ENCODE peak calls at places on chromosome 4, in five cellular contexts. W is CD8-positive, alpha-beta memory T cell; R is K562; B is fibroblast of lung; Y is A549. V is an unnamed sample.

GRCh38 chr4:125244848-125245450 is 69.8 kb upstream of the FAT4 start:
- DNase-seq in B (peak), Y (no peak), W (no peak), R (no peak), V (no peak)

GRCh38 chr4:172042714-172043114 is 229.5 kb downstream of the GALNTL6 start:
- DNase-seq in R (peak), W (no peak), Y (peak), B (peak), V (no peak)

GRCh38 chr4:22339491-22339890 is 176.4 kb downstream of the ADGRA3 start:
- DNase-seq in R (no peak), B (no peak), W (no peak), Y (no peak), V (no peak)

GRCh38 chr4:111979921-111980320 is 165.3 kb upstream of the FAM241A start:
- DNase-seq in Y (no peak), B (no peak), W (no peak), R (no peak), V (no peak)

GRCh38 chr4:147479817-147480216 is 1.1 kb upstream of the EDNRA start:
- DNase-seq in W (no peak), Y (no peak), B (peak), R (no peak), V (no peak)

GRCh38 chr4:74651198-74651597 is 143.1 kb downstream of the BTC start:
- DNase-seq in Y (no peak), R (no peak), B (no peak), W (no peak), V (no peak)

GRCh38 chr4:52863324-52863723 is 1.2 kb downstream of the RASL11B start:
- DNase-seq in R (no peak), B (peak), W (no peak), Y (no peak), V (no peak)

GRCh38 chr4:69744157-69744478 is 16.3 kb downstream of the SULT1B1 start:
- DNase-seq in B (no peak), W (no peak), Y (no peak), R (no peak), V (no peak)

GRCh38 chr4:169727616-169728015 is 30.1 kb downstream of the HPF1 start:
- DNase-seq in Y (no peak), R (no peak), B (no peak), W (no peak), V (no peak)

GRCh38 chr4:107825072-107825789 is 499 bp downstream of the SGMS2 start:
- DNase-seq in Y (peak), R (peak), B (peak), W (no peak), V (peak)

GRCh38 chr4:121594796-121595526 is 101.8 kb downstream of the ANXA5 start:
- DNase-seq in W (no peak), B (peak), Y (peak), R (no peak), V (no peak)

GRCh38 chr4:66591968-66592367 is 921.7 kb upstream of the EPHA5 start:
- DNase-seq in B (no peak), Y (no peak), W (no peak), R (no peak), V (no peak)

GRCh38 chr4:182847543-182847942 is 69.6 kb downstream of the DCTD start:
- DNase-seq in Y (no peak), R (no peak), W (no peak), B (no peak), V (no peak)

GRCh38 chr4:20370284-20370683 is 118.6 kb downstream of the SLIT2 start:
- DNase-seq in W (no peak), R (no peak), Y (no peak), B (peak), V (no peak)

GRCh38 chr4:87121332-87122065 is 98.9 kb downstream of the KLHL8 start:
- DNase-seq in R (no peak), W (no peak), Y (no peak), B (peak), V (no peak)

GRCh38 chr4:23805381-23805780 is 84.5 kb downstream of the PPARGC1A start:
- DNase-seq in W (no peak), Y (no peak), R (no peak), B (peak), V (no peak)

GRCh38 chr4:3250956-3251690 is 2.2 kb downstream of the MSANTD1 start:
- DNase-seq in W (no peak), B (peak), R (no peak), Y (no peak), V (no peak)

GRCh38 chr4:126977306-126977705 is 655.5 kb upstream of the INTU start:
- DNase-seq in W (no peak), Y (no peak), R (peak), B (peak), V (no peak)

GRCh38 chr4:39792529-39792928 is 94.6 kb downstream of the UBE2K start:
- DNase-seq in Y (no peak), B (no peak), R (no peak), W (no peak), V (no peak)

GRCh38 chr4:109472343-109472761 is 38.7 kb downstream of the SEC24B start:
- DNase-seq in Y (peak), R (peak), B (peak), W (no peak), V (no peak)

GRCh38 chr4:1752284-1753041 is 31.1 kb downstream of the TACC3 start:
- DNase-seq in W (no peak), R (peak), Y (no peak), B (no peak), V (no peak)

GRCh38 chr4:73885570-73886230 is 16.5 kb downstream of the CXCL1 start:
- DNase-seq in R (peak), W (no peak), B (peak), Y (peak), V (no peak)

GRCh38 chr4:64305565-64306254 is 103.5 kb downstream of the TECRL start:
- DNase-seq in B (no peak), W (no peak), R (no peak), Y (no peak), V (no peak)

GRCh38 chr4:82268050-82268825 is 105.6 kb downstream of the HNRNPD start:
- DNase-seq in R (peak), B (peak), Y (peak), W (peak), V (no peak)

GRCh38 chr4:94290245-94290644 is 52.4 kb downstream of the HPGDS start:
- DNase-seq in W (no peak), Y (peak), B (no peak), R (no peak), V (no peak)

GRCh38 chr4:38130884-38131283 is 170.7 kb downstream of the PTTG2 start:
- DNase-seq in B (no peak), R (no peak), W (no peak), Y (no peak), V (no peak)

GRCh38 chr4:146585761-146586333 is 52.8 kb upstream of the POU4F2 start:
- DNase-seq in W (no peak), R (no peak), Y (no peak), B (peak), V (no peak)

GRCh38 chr4:868421-868820 is 42.5 kb upstream of the CPLX1 start:
- DNase-seq in W (no peak), R (no peak), Y (no peak), B (no peak), V (no peak)

GRCh38 chr4:128354205-128354821 is 66.7 kb upstream of the PGRMC2 start:
- DNase-seq in Y (peak), R (no peak), B (peak), W (no peak), V (no peak)

GRCh38 chr4:105937759-105938158 is 42.5 kb downstream of the NPNT start:
- DNase-seq in B (no peak), Y (no peak), R (no peak), W (no peak), V (no peak)

GRCh38 chr4:182206266-182206665 is 36.9 kb upstream of the TENM3 start:
- DNase-seq in W (no peak), R (no peak), B (no peak), Y (no peak), V (no peak)

GRCh38 chr4:101981756-101982155 is 191.2 kb downstream of the BANK1 start:
- DNase-seq in W (no peak), R (no peak), B (peak), Y (no peak), V (no peak)

GRCh38 chr4:53908661-53909078 is 155.7 kb downstream of the CHIC2 start:
- DNase-seq in Y (peak), B (peak), W (no peak), R (peak), V (peak)
- H3K4me3 ChIP-seq in Y (no peak), B (peak), W (no peak), R (no peak), V (no peak)

GRCh38 chr4:71260544-71260943 is 78.3 kb upstream of the SLC4A4 start:
- DNase-seq in W (no peak), R (no peak), B (no peak), Y (no peak), V (no peak)

GRCh38 chr4:71259911-71260331 is 78.9 kb upstream of the SLC4A4 start:
- DNase-seq in B (no peak), Y (no peak), R (no peak), W (no peak), V (no peak)

GRCh38 chr4:71257761-71258160 is 81.1 kb upstream of the SLC4A4 start:
- DNase-seq in W (no peak), R (no peak), B (no peak), Y (no peak), V (no peak)

GRCh38 chr4:71258323-71258722 is 80.5 kb upstream of the SLC4A4 start:
- DNase-seq in Y (no peak), R (no peak), B (no peak), W (no peak), V (no peak)

DNA sequence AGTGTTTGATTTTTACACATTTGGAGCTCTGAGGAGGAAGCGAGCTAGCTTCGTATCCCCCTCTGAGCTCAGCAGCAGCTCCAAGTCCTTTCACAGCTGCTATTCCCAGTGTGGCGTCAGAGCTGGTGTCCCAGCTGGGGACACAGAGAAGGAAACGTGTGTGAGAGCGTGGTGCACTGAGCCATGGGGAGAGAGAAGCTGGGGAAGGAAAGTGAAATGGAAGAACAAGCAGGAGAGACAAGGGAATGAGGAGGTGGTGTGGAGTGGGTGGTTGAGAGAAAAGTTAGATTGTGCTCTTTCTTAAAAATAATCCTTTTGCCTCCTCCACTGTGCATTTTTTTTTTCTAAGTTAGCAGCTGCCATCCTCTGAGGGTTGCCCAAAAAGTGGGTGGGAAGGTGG is 79.5 kb upstream of the SLC4A4 start:
- DNase-seq in Y (no peak), R (no peak), W (no peak), B (no peak), V (no peak)
- H3K27ac ChIP-seq in Y (no peak), R (no peak), W (no peak), B (peak), V (no peak)

GRCh38 chr4:132797856-132798255 is 351.2 kb upstream of the PCDH10 start:
- DNase-seq in W (no peak), R (no peak), B (no peak), Y (no peak), V (no peak)

DNA sequence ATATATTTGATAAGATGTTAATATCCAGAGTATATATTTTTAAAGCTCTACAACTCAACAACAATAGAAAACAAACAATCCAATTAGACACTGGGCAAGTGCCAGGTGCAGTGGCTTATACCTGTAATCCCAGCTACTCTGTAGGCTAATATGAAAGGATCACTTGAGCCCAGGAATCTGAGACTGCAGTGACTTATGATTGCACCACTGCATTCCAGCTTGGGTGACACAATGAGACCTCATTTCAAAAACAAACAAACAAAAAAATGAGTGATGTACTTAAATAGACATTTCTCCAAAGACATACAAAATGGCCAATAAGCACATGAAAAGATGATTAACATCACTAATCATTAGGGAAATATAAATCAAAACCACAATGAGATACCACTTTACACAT is 356.8 kb upstream of the PCDH10 start:
- DNase-seq in R (no peak), W (no peak), B (no peak), Y (no peak), V (no peak)
- H3K4me3 ChIP-seq in R (no peak), W (no peak), B (no peak), Y (no peak), V (no peak)

DNA sequence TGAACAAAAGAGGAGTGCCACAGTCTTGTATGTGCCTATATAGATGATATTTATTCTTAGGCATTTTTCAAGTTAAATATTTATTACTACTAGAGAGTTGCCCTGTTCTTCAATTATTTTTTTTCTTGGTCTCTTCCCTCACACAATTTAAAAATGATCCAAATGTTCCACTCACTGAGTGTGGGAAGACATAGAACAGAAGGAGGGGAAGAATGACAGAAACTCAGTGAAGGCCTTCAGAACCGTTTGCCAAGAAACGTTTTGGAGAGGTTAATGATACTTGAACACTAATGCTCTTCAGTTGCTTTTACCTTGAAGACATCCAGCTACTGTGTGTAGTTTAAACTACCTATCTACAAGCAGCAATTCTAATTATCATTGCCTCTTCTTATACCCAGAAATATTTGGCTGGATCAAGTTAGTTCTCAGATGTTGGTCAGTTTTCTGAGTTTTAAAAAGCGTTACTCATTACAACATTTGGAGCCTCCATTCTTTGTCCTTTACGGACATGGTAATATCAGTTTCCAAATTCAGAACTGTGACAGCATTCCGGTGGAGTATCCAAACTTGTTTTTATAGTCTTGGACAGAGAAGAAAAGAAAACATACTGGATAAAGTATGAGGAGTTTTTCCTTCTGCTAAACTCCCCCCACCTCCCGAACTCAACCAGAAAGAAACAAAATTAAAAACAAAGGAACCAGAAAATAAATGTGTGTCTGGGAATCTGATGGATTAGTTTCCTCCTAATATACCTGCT is 389.7 kb downstream of the SPRY1 start:
- DNase-seq in R (no peak), W (no peak), Y (no peak), B (peak), V (no peak)
- H3K27ac ChIP-seq in R (no peak), W (no peak), Y (no peak), B (peak), V (no peak)

GRCh38 chr4:41256131-41256739 is 493 bp upstream of the UCHL1 start:
- DNase-seq in R (no peak), W (no peak), B (peak), Y (peak), V (no peak)
- H3K4me3 ChIP-seq in R (no peak), W (no peak), B (peak), Y (peak), V (no peak)

GRCh38 chr4:119834901-119835300 is 206.3 kb upstream of the PDE5A start:
- DNase-seq in B (no peak), Y (no peak), W (no peak), R (no peak), V (no peak)

GRCh38 chr4:119833611-119834010 is 205.0 kb upstream of the PDE5A start:
- DNase-seq in B (no peak), R (no peak), Y (no peak), W (no peak), V (no peak)

GRCh38 chr4:119832731-119833233 is 204.2 kb upstream of the PDE5A start:
- DNase-seq in W (no peak), Y (no peak), B (peak), R (no peak), V (no peak)

GRCh38 chr4:119841361-119841760 is 212.8 kb upstream of the PDE5A start:
- DNase-seq in R (no peak), B (no peak), W (no peak), Y (no peak), V (no peak)

GRCh38 chr4:119835511-119835910 is 206.9 kb upstream of the PDE5A start:
- DNase-seq in B (no peak), Y (no peak), R (no peak), W (no peak), V (no peak)
- H3K27ac ChIP-seq in B (no peak), Y (no peak), R (no peak), W (no peak), V (no peak)

DNA sequence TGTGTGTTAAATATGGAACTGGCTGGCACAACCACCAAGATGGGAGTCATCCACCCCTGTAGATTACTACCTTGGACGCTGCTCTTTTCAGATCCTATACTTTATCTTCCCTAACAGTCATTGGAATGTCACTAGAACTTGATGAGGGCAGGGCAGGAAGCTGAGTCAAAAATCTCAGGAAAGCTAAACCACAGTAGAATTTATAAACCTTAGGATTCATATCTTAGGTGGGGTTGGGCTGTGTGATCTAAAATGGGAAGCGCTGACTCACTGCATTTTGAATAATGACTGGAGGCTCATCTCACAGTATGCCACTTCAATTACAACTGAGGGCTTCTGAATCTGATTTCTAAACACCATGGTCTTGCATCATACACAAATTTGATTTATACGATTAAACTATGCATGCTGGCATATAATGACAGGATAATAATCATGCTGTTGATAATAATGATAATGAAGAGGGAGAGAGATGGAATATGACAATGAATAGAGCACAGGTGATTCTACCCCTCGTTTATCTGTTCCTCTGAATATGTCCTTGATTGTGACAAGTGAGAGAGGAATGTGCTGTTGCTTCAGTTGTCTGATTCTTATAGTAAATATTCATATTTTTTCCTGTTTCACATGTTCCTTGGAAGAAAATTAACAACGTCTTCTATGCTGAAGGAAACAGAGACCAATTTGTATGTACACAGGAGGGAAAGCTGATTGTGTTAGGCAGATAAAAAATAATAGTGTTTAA is 270.3 kb upstream of the HS3ST1 start:
- DNase-seq in B (peak), R (no peak), W (no peak), Y (peak), V (no peak)
- H3K4me3 ChIP-seq in B (no peak), R (no peak), W (no peak), Y (no peak), V (no peak)

GRCh38 chr4:153781280-153781679 is 7.6 kb downstream of the SFRP2 start:
- DNase-seq in R (no peak), Y (no peak), B (no peak), W (no peak), V (no peak)
- H3K27ac ChIP-seq in R (no peak), Y (no peak), B (no peak), W (no peak), V (no peak)

GRCh38 chr4:150583287-150584197 is 1.6 kb downstream of the MAB21L2 start:
- DNase-seq in R (no peak), B (peak), Y (no peak), W (no peak), V (no peak)
- H3K4me3 ChIP-seq in R (no peak), B (no peak), Y (no peak), W (no peak), V (no peak)

GRCh38 chr4:185395255-185395955 is at the start of gene LRP2BP:
- DNase-seq in R (no peak), Y (no peak), B (no peak), W (no peak), V (peak)
- H3K27ac ChIP-seq in R (peak), Y (peak), B (peak), W (peak), V (peak)

V was measured in naive thymus-derived CD4-positive, alpha-beta T cell.